ENCODE peak calls at places on chromosomes 16 and 17, in seven cellular contexts. H is SK-N-MC, Z is MM.1S, N is fibroblast of lung, S is astrocyte, O is H1, Y is GM23338. B is an unnamed sample.

GRCh38 chr16:22898874-22899348 is 84.9 kb downstream of the HS3ST2 start:
- DNase-seq in H (peak; percentile 57), S (peak; percentile 21), Z (peak; percentile 68), Y (peak; percentile 96), O (peak; percentile 68), N (peak; percentile 33), B (peak; percentile 89)

GRCh38 chr16:72983728-72984350 is 64.1 kb downstream of the ZFHX3 start:
- DNase-seq in O (no peak), Z (peak; percentile 8), S (no peak), Y (no peak), H (no peak), N (no peak), B (no peak)

GRCh38 chr16:10511829-10512228 is 68.6 kb downstream of the EMP2 start:
- DNase-seq in S (no peak), Z (peak; percentile 31), N (no peak), Y (no peak), O (no peak), H (no peak), B (no peak)

GRCh38 chr17:36601303-36602029 is at the start of gene MRM1:
- DNase-seq in S (peak; percentile 77), Z (peak; percentile 92), Y (peak; percentile 96), O (peak; percentile 90), H (peak; percentile 37), N (peak; percentile 87), B (peak; percentile 84)

GRCh38 chr16:12496866-12497265 is 306.8 kb downstream of the CPPED1 start:
- DNase-seq in H (no peak), Z (no peak), S (no peak), N (no peak), O (no peak), Y (no peak), B (no peak)

GRCh38 chr16:73794936-73795335 is 501.7 kb upstream of the PSMD7 start:
- DNase-seq in Y (no peak), S (no peak), Z (no peak), O (no peak), N (no peak), H (no peak), B (no peak)

GRCh38 chr16:17499223-17499902 is 28.6 kb upstream of the XYLT1 start:
- DNase-seq in N (no peak), O (no peak), H (no peak), Z (no peak), S (no peak), Y (no peak), B (no peak)

GRCh38 chr17:57622886-57623433 is 122.1 kb downstream of the CCDC182 start:
- DNase-seq in N (peak; percentile 87), O (no peak), Y (no peak), Z (no peak), H (no peak), S (peak; percentile 81), B (no peak)

GRCh38 chr17:8397636-8398035 is at the start of gene RNF222:
- DNase-seq in O (no peak), S (no peak), N (no peak), Y (no peak), H (no peak), Z (no peak), B (no peak)

GRCh38 chr16:63461248-63461841 is 1425.1 kb upstream of the CDH8 start:
- DNase-seq in Z (peak; percentile 76), S (peak; percentile 29), Y (peak; percentile 75), N (peak; percentile 36), H (peak; percentile 35), O (no peak), B (peak; percentile 57)

GRCh38 chr17:4899341-4900230 is at the start of gene C17orf107:
- DNase-seq in Y (peak; percentile 92), H (no peak), Z (peak; percentile 12), O (no peak), N (peak; percentile 81), S (peak; percentile 79), B (peak; percentile 91)

GRCh38 chr17:74086992-74087391 is 116.5 kb upstream of the RPL38 start:
- DNase-seq in N (no peak), S (no peak), Z (no peak), H (no peak), O (no peak), Y (no peak), B (no peak)

GRCh38 chr16:69613283-69614154 is 47.8 kb downstream of the NFAT5 start:
- DNase-seq in S (peak; percentile 29), N (peak; percentile 33), O (no peak), Y (no peak), Z (no peak), H (no peak), B (no peak)

GRCh38 chr17:45924332-45924820 is 30.0 kb downstream of the MAPT start:
- DNase-seq in Y (no peak), S (no peak), H (no peak), N (no peak), O (no peak), Z (no peak), B (no peak)

GRCh38 chr17:82636626-82637598 is 11.3 kb downstream of the WDR45B start:
- DNase-seq in O (no peak), H (no peak), N (no peak), Y (no peak), S (no peak), Z (no peak), B (no peak)

GRCh38 chr17:43020789-43021738 is 1.1 kb downstream of the VAT1 start:
- DNase-seq in O (no peak), N (peak; percentile 58), Y (peak; percentile 75), S (peak; percentile 39), H (no peak), Z (no peak), B (no peak)

DNA sequence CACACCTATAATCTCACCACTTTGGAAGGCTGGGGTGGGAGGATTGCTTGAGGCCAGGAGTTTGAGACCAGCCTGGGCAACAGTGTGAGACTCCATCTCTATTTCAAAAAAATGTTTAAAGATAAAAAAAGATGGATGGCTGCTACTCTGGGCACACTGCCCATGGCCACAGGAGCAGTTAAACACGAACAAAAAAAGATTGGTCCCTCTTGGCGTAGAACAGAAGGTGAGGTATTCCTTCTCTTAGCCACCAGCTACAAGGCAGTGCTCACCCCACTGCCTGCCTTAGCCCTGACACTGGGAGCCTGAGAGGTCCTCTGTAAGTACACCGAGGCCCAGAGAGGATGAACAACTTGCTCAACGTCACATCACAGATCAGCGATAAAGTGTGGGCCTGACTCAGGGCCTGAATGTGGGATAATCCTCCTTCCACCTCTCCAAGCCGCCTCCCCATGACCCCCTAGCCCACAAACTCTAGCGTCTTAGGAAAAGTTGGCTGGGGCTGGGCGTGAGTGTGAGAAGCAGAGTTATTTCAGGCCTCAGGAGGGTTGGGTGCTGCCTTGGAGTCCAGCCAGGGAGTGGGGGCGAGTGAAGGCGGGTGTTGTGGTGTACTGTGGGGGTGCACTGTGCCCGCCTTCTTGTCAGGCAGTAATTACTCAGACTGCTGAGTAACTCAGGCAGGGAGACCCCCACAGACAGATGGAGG is 2.3 kb upstream of the DPH1 start:
- DNase-seq in Z (no peak), O (no peak), N (peak; percentile 60), H (no peak), S (peak; percentile 49), Y (no peak), B (no peak)
- TF ChIP-seq EZH2 in Z (no peak), O (no peak), N (no peak), H (no peak), S (no peak), Y (no peak), B (no peak)

GRCh38 chr17:76537288-76537577 is 276 bp downstream of the CYGB start:
- DNase-seq in Y (no peak), S (no peak), N (peak; percentile 51), Z (no peak), H (no peak), O (no peak), B (no peak)
- TF ChIP-seq EZH2 in Y (peak; percentile 31), S (no peak), N (no peak), Z (no peak), H (no peak), O (peak; percentile 13), B (no peak)

GRCh38 chr17:50551884-50552283 is 4.9 kb downstream of the SPATA20 start:
- DNase-seq in Z (no peak), H (no peak), N (no peak), Y (no peak), S (no peak), O (no peak), B (no peak)

GRCh38 chr17:50551433-50551815 is 4.5 kb downstream of the SPATA20 start:
- DNase-seq in O (no peak), Y (no peak), N (no peak), H (no peak), Z (no peak), S (no peak), B (no peak)

GRCh38 chr17:50549969-50550368 is 3.0 kb downstream of the SPATA20 start:
- DNase-seq in H (no peak), Z (no peak), O (no peak), Y (no peak), S (no peak), N (no peak), B (no peak)

GRCh38 chr17:50549256-50549941 is 2.4 kb downstream of the SPATA20 start:
- DNase-seq in N (no peak), Y (no peak), S (no peak), H (no peak), Z (no peak), O (no peak), B (no peak)

DNA sequence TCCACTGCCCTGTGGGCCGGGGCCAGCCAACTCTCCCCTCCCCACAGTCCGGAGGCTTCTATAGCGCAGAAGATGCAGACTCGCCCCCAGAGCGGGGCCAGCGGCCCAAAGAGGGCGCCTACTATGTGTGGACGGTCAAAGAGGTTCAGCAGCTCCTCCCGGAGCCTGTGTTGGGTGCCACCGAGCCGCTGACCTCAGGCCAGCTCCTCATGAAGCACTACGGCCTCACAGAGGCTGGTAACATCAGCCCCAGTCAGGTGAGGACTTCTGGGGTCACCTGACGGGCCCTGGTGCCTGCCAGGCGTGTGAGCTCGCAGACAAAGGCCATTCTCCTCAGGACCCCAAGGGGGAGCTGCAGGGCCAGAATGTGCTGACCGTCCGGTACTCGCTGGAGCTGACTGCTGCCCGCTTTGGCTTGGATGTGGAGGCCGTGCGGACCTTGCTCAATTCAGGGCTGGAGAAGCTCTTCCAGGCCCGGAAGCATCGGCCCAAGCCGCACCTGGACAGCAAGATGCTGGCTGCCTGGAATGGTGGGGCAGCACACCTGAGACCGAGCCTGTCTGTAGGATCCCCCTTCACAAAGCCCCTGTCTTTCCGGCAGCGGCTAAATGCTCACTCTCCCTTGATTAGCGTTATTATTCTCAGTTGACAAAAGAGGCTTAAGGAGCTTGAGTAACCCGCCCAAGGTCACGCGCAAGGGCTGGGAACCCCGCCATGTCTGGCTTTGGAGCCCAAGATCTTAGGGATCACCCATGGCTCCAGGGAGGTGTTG is 3.9 kb downstream of the SPATA20 start:
- DNase-seq in S (peak; percentile 60), Z (no peak), Y (peak; percentile 95), N (peak; percentile 72), O (peak; percentile 84), H (no peak), B (peak; percentile 67)
- TF ChIP-seq EZH2 in S (no peak), Z (no peak), Y (no peak), N (no peak), O (no peak), H (no peak), B (no peak)

DNA sequence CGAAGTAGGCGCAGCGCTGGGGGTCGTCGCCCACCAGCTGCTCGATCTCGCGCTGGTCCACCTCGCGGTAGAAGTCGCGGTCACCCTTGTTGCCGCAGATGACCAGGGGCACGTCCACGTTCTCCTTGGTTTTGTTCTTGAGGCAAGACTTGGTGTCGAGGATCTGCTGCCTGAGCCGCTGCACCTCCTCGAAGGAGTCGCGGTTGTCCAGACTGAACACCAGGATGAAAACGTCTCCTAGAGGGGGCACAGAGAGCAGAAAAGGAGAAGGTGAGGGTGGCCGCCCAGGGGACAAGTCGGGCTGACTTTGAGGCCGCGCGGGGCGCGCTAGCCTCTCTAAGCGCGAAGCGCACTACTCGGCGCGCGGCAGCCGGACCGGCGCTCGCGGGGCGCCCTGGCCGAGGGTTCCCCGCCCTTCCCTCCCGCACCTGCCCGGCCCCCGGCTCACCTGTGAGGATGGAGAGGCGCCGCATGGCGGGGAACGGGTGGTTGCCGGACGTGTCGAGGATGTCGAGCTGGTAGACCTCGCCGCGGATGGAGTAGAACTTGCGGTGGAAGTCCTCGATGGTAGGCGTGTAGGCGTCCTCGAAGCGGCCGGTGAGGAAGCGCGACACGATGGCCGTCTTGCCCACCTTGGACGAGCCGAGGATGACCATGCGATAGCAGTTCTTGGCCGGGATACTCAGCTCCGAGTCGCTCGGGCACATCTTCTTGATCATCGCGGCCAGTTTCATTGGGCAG is 577 bp downstream of the RASD1 start:
- DNase-seq in H (no peak), S (peak; percentile 47), O (no peak), N (peak; percentile 27), Y (peak; percentile 53), Z (no peak), B (peak; percentile 21)
- TF ChIP-seq EZH2 in H (no peak), S (peak; percentile 19), O (peak; percentile 83), N (no peak), Y (peak; percentile 61), Z (no peak), B (no peak)

B was measured in A673.